ENCODE peak calls at places on chromosomes 13 and 19, in four cellular contexts. L, S, G and O are unnamed samples.

GRCh38 chr13:21677075-21677628 is 6.3 kb downstream of the FGF9 start:
- DNase-seq in L (no peak), S (no peak), G (no peak), O (no peak)

GRCh38 chr13:29845440-29846056 is 4.9 kb downstream of the UBL3 start:
- DNase-seq in L (no peak), S (no peak), G (no peak), O (no peak)

GRCh38 chr13:42652642-42653415 is 78.9 kb downstream of the TNFSF11 start:
- DNase-seq in L (no peak), S (no peak), G (no peak), O (no peak)

GRCh38 chr13:20132052-20132634 is 28.7 kb downstream of the GJA3 start:
- DNase-seq in L (no peak), S (no peak), G (no peak), O (no peak)

GRCh38 chr19:16293133-16294085 is 31.2 kb upstream of the KLF2 start:
- DNase-seq in L (peak; percentile 68), S (peak; percentile 61), G (no peak), O (no peak)

GRCh38 chr13:35279500-35279899 is 197.0 kb downstream of the MAB21L1 start:
- DNase-seq in L (no peak), S (no peak), G (no peak), O (no peak)

GRCh38 chr13:99968521-99969367 is 2.8 kb downstream of the ZIC5 start:
- DNase-seq in L (no peak), S (no peak), G (no peak), O (no peak)

GRCh38 chr13:79457948-79458347 is 23.0 kb upstream of the NDFIP2 start:
- DNase-seq in L (peak; percentile 54), S (no peak), G (no peak), O (no peak)

GRCh38 chr19:52638601-52639000 is 446 bp upstream of the ZNF83 start:
- DNase-seq in L (peak; percentile 23), S (no peak), G (no peak), O (peak; percentile 16)
- TF ChIP-seq SPI1 in L (no peak), S (no peak), G (no peak), O (no peak)

DNA sequence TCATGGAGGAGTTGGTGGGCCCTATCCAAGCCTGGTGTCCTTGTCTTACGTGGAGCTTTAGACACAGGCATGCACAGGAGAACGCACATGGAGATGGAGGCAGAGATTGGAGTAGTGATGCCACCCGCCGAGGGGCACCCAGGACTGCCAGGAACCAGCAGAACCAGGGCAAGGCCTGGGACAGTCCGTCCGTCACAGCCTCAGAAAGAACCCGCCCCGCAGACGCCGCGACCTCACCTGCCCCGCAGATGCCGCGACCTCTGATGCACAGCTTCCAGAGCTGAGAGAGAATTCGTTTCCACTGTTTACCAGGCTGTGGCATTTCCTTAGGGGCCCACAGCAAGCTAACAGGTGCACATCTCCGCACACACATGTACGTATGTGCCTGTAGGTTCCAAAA is 15.3 kb downstream of the GRTP1 start:
- DNase-seq in L (no peak), S (no peak), G (no peak), O (no peak)
- TF ChIP-seq SPI1 in L (no peak), S (no peak), G (no peak), O (no peak)

GRCh38 chr19:10815007-10815531 is 20.9 kb downstream of the TMED1 start:
- DNase-seq in L (no peak), S (no peak), G (no peak), O (no peak)

GRCh38 chr19:10811391-10812111 is 24.5 kb downstream of the TMED1 start:
- DNase-seq in L (peak; percentile 80), S (no peak), G (no peak), O (no peak)

GRCh38 chr19:10815969-10816635 is 19.9 kb downstream of the TMED1 start:
- DNase-seq in L (no peak), S (no peak), G (no peak), O (no peak)

GRCh38 chr19:10812196-10812595 is 23.8 kb downstream of the TMED1 start:
- DNase-seq in L (no peak), S (no peak), G (no peak), O (no peak)

DNA sequence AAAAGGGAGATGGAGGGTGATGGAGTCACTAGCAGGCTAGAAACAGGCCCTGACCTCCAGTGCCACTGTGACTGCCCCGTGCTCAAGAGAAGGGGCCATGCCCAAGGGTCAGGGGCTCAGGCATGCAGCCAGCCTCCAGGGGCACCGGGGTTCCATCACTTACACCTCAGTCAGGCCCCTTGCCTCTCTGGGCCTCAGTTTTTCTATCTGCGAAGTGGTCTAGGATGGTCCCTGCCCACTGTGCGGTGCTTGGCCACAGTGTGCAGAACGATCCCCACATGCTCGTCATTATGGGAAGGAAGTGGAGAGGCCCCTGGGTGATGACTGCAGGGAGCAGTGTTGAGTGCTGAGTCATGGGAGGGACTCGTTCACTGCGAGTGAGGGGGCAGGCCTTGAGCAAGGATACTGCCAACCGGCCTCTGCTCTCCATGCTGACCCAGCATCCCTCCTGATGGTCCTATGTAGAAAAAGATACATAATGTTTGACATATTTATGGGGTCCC is 23.1 kb downstream of the TMED1 start:
- DNase-seq in L (peak; percentile 85), S (peak; percentile 85), G (no peak), O (no peak)
- TF ChIP-seq SPI1 in L (peak; percentile 84), S (peak; percentile 82), G (no peak), O (no peak)

GRCh38 chr13:113746143-113746525 is 12.9 kb upstream of the TMEM255B start:
- DNase-seq in L (no peak), S (no peak), G (no peak), O (no peak)
- TF ChIP-seq SPI1 in L (no peak), S (no peak), G (no peak), O (no peak)

DNA sequence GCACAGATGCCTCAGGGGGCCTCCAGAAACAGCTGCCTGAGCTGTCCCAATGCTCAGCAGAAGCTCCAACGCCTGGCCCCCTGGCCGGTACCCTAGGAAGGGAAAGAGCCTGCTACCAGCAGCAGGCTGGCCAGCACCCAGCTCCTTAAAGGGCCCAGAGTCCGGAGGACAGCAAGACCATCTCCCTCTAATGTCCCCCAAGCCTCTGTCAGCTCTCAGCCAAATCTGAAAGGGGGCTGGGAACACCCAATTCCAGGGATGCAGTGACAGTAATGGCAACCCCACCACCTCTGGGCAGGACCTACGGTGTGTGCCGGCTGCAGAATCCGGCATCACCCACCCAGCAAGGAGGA is 4.2 kb downstream of the PPP6R1 start:
- DNase-seq in L (no peak), S (no peak), G (no peak), O (no peak)
- TF ChIP-seq SPI1 in L (no peak), S (no peak), G (no peak), O (no peak)

DNA sequence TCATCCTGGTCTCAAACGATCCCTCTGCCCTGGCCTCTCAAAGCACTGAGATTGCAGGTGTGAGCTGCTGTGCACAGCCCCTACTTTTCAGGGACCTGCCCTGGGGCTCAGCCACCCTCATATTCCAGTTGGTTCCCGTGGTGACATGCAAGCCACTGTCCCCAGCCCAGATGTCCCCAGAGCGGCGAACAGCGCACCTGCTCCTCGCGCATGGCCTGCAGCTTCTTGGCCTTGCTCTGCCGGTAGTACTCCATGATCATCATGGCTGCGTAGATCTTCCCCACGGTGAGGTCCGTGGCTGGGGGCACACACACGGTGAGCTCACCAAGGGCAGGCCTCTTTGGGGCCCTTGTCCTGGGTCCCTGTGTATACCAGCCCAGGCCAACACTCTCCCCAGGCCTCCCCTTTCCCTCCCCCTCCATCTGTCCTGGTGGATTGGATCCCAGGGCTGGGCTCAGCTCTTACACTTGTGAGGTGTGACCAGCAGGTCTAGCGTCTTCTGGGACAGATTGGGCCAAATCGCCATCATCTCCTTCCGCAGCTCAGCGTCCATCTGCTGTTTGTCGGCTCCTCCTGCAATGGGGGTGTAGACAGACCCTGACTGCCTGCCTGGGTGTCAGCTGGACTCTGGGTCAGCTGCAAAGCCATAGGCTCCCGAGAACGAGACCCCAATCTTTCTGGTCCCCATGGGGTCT is 64.0 kb downstream of the IER2 start:
- DNase-seq in L (no peak), S (no peak), G (no peak), O (no peak)
- TF ChIP-seq SPI1 in L (no peak), S (no peak), G (no peak), O (no peak)

GRCh38 chr19:9729162-9729561 is 39.4 kb downstream of the ZNF846 start:
- DNase-seq in L (no peak), S (no peak), G (no peak), O (no peak)

GRCh38 chr19:9720541-9720940 is 45.6 kb upstream of the ZNF562 start:
- DNase-seq in L (no peak), S (no peak), G (no peak), O (no peak)

GRCh38 chr19:9727644-9728043 is 40.9 kb downstream of the ZNF846 start:
- DNase-seq in L (peak; percentile 27), S (no peak), G (no peak), O (no peak)

GRCh38 chr19:9721861-9722260 is 46.7 kb downstream of the ZNF846 start:
- DNase-seq in L (no peak), S (no peak), G (peak; percentile 1), O (no peak)

GRCh38 chr19:9724157-9724556 is 44.4 kb downstream of the ZNF846 start:
- DNase-seq in L (no peak), S (no peak), G (no peak), O (no peak)
- TF ChIP-seq SPI1 in L (no peak), S (no peak), G (no peak), O (no peak)

GRCh38 chr19:40457048-40457447 is 8.5 kb downstream of the BLVRB start:
- DNase-seq in L (no peak), S (no peak), G (no peak), O (no peak)
- TF ChIP-seq SPI1 in L (no peak), S (no peak), G (no peak), O (no peak)

DNA sequence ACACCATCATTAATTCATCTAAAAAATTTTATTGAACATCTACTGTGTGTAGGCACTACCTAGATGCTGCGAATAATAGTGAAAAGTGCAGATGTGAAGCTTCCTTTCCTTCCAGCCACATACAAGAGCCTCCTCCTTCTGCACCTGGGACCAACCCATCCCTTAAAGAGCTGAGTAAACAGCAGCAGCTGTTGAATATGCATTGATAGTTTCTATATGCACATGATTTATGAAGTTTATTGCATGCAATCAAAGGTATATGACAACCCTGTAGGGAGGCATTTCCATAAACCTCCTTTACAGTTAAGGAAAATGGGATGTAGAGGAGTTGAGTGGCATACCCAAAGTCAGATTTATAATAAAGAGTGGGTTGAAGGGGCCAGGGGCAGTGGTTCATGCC is 110.3 kb upstream of the IPO5 start:
- DNase-seq in L (no peak), S (no peak), G (no peak), O (no peak)
- TF ChIP-seq SPI1 in L (no peak), S (no peak), G (no peak), O (no peak)